ENCODE peak calls at places on chromosomes 16 and 17, in eight cellular contexts. T is GF-D8; I is progenitor cell of endocrine pancreas; M is OCI-LY7; B is stimulated activated CD4-positive, alpha-beta T cell treated with anti-CD3 and anti-CD28 coated beads, TNF-alpha, amount 100 ng/mL, for 48 hours; O is activated T-cell treated with anti-CD3 and anti-CD28 coated beads, Interleukin-2, amount 50 U/mL, for 4 hours; H is stimulated activated CD8-positive, alpha-beta memory T cell treated with anti-CD3 and anti-CD28 coated beads, Interleukin-12 subunit alpha, Interleukin-12 subunit beta, amount 100 ng/mL, for 1 hour; K is Calu3. R is an unnamed sample.

GRCh38 chr17:37291351-37291750 is 84.4 kb upstream of the C17orf78 start:
- DNase-seq in H (no peak), M (no peak), O (no peak), B (no peak), T (no peak), K (no peak), I (no peak), R (no peak)

GRCh38 chr16:86739808-86740207 is 161.5 kb downstream of the FOXL1 start:
- DNase-seq in K (no peak), O (no peak), H (no peak), T (no peak), I (no peak), B (no peak), M (no peak), R (peak; percentile 67)

GRCh38 chr17:2174471-2175293 is 119.8 kb downstream of the HIC1 start:
- DNase-seq in K (no peak), M (no peak), O (no peak), H (no peak), B (no peak), I (no peak), T (no peak), R (no peak)

GRCh38 chr16:77788196-77789084 is at the start of gene VAT1L:
- DNase-seq in T (no peak), B (no peak), I (no peak), H (no peak), O (no peak), K (no peak), M (no peak), R (peak; percentile 47)

GRCh38 chr17:2158011-2158410 is 103.1 kb downstream of the HIC1 start:
- DNase-seq in M (no peak), T (peak; percentile 24), O (no peak), K (no peak), B (no peak), H (no peak), I (no peak), R (no peak)

GRCh38 chr17:12107905-12108304 is 87.2 kb downstream of the MAP2K4 start:
- DNase-seq in O (no peak), H (no peak), I (no peak), K (no peak), B (no peak), M (no peak), T (no peak), R (no peak)

GRCh38 chr17:20210180-20210579 is 201.0 kb downstream of the SPECC1 start:
- DNase-seq in O (no peak), M (no peak), T (no peak), I (no peak), K (no peak), H (no peak), B (no peak), R (no peak)

GRCh38 chr17:57480438-57481196 is 224.3 kb downstream of the MSI2 start:
- DNase-seq in B (no peak), T (no peak), I (no peak), H (no peak), O (no peak), M (no peak), K (no peak), R (no peak)

GRCh38 chr17:49987681-49988441 is 7.2 kb downstream of the DLX3 start:
- DNase-seq in O (no peak), T (no peak), B (no peak), I (no peak), K (peak; percentile 41), H (no peak), M (no peak), R (peak; percentile 90)

GRCh38 chr17:30376621-30377452 is 1.9 kb upstream of the CPD start:
- DNase-seq in I (no peak), M (no peak), B (peak; percentile 54), T (peak; percentile 3), K (peak; percentile 49), O (peak; percentile 44), H (no peak), R (no peak)